ENCODE peak calls at places on chromosomes 3 and 15, in nine cellular contexts. N, B, G, V, F, R, X, S and C are unnamed samples.

GRCh38 chr3:176523114-176523513 is 674.2 kb downstream of the TBL1XR1 start:
- DNase-seq in N (no peak), B (no peak), G (no peak), V (no peak), F (no peak), R (no peak), X (no peak), S (no peak), C (no peak)

GRCh38 chr3:64188810-64189560 is 36.3 kb downstream of the PRICKLE2 start:
- DNase-seq in N (peak), B (no peak), G (peak), V (no peak), F (no peak), R (peak), X (no peak), S (no peak), C (no peak)

GRCh38 chr3:42822828-42823227 is 13.6 kb downstream of the ACKR2 start:
- DNase-seq in N (no peak), B (no peak), G (peak), V (no peak), F (no peak), R (no peak), X (no peak), S (no peak), C (no peak)

GRCh38 chr3:181716916-181717315 is 5.2 kb downstream of the SOX2 start:
- DNase-seq in N (no peak), B (no peak), G (no peak), V (no peak), F (no peak), R (no peak), X (no peak), S (no peak), C (no peak)

GRCh38 chr15:63474810-63475316 is 29.5 kb upstream of the USP3 start:
- DNase-seq in N (no peak), B (peak), G (peak), V (no peak), F (no peak), R (no peak), X (no peak), S (no peak), C (no peak)

GRCh38 chr3:111885578-111885977 is 26.5 kb downstream of the PHLDB2 start:
- DNase-seq in N (no peak), B (no peak), G (no peak), V (no peak), F (no peak), R (no peak), X (no peak), S (no peak), C (no peak)

GRCh38 chr15:34038404-34039179 is 412 bp downstream of the AVEN start:
- DNase-seq in N (peak), B (peak), G (peak), V (peak), F (peak), R (peak), X (peak), S (peak), C (peak)

GRCh38 chr3:14698601-14699244 is 23.8 kb downstream of the C3orf20 start:
- DNase-seq in N (no peak), B (no peak), G (no peak), V (no peak), F (no peak), R (no peak), X (no peak), S (no peak), C (no peak)

GRCh38 chr15:90211440-90212168 is 10.5 kb downstream of the SEMA4B start:
- DNase-seq in N (no peak), B (no peak), G (no peak), V (no peak), F (no peak), R (no peak), X (no peak), S (no peak), C (no peak)

GRCh38 chr3:44074181-44074580 is 167.5 kb upstream of the TOPAZ1 start:
- DNase-seq in N (no peak), B (no peak), G (no peak), V (no peak), F (no peak), R (no peak), X (no peak), S (no peak), C (no peak)

GRCh38 chr3:50125541-50126286 is 29.4 kb upstream of the SEMA3F start:
- DNase-seq in N (no peak), B (no peak), G (no peak), V (no peak), F (peak), R (no peak), X (no peak), S (no peak), C (no peak)

GRCh38 chr15:35481992-35482391 is 64.0 kb downstream of the DPH6 start:
- DNase-seq in N (no peak), B (no peak), G (no peak), V (no peak), F (no peak), R (peak), X (no peak), S (no peak), C (no peak)

GRCh38 chr3:128935922-128936321 is 56.5 kb downstream of the ACAD9 start:
- DNase-seq in N (peak), B (no peak), G (no peak), V (no peak), F (no peak), R (no peak), X (no peak), S (no peak), C (no peak)

GRCh38 chr3:45236964-45237363 is 10.9 kb upstream of the TMEM158 start:
- DNase-seq in N (no peak), B (no peak), G (no peak), V (no peak), F (no peak), R (no peak), X (no peak), S (no peak), C (no peak)

GRCh38 chr3:792651-793050 is 300.2 kb upstream of the CNTN6 start:
- DNase-seq in N (no peak), B (no peak), G (no peak), V (no peak), F (no peak), R (no peak), X (no peak), S (no peak), C (no peak)

GRCh38 chr3:192364296-192364695 is 363.0 kb downstream of the FGF12 start:
- DNase-seq in N (no peak), B (no peak), G (no peak), V (no peak), F (no peak), R (no peak), X (no peak), S (no peak), C (no peak)

GRCh38 chr3:117979466-117979865 is 1055.2 kb downstream of the IGSF11 start:
- DNase-seq in N (no peak), B (no peak), G (no peak), V (no peak), F (no peak), R (no peak), X (no peak), S (no peak), C (no peak)

GRCh38 chr3:58008140-58009025 is at the start of gene FLNB:
- DNase-seq in N (peak), B (peak), G (peak), V (no peak), F (peak), R (peak), X (peak), S (peak), C (peak)

GRCh38 chr3:140529096-140529495 is 148.8 kb upstream of the TRIM42 start:
- DNase-seq in N (no peak), B (no peak), G (no peak), V (no peak), F (no peak), R (no peak), X (no peak), S (no peak), C (no peak)

GRCh38 chr3:45657853-45658252 is 31.3 kb upstream of the SACM1L start:
- DNase-seq in N (no peak), B (no peak), G (no peak), V (no peak), F (no peak), R (no peak), X (no peak), S (no peak), C (no peak)

GRCh38 chr3:19171794-19172193 is 23.5 kb downstream of the KCNH8 start:
- DNase-seq in N (no peak), B (no peak), G (no peak), V (no peak), F (no peak), R (no peak), X (no peak), S (no peak), C (no peak)

GRCh38 chr3:161150001-161150525 is 44.9 kb upstream of the B3GALNT1 start:
- DNase-seq in N (no peak), B (no peak), G (no peak), V (no peak), F (no peak), R (no peak), X (no peak), S (no peak), C (no peak)

GRCh38 chr3:53169045-53169831 is 8.2 kb downstream of the PRKCD start:
- DNase-seq in N (no peak), B (no peak), G (peak), V (peak), F (peak), R (peak), X (no peak), S (peak), C (no peak)

GRCh38 chr15:68268405-68268804 is 9.1 kb upstream of the FEM1B start:
- DNase-seq in N (no peak), B (no peak), G (no peak), V (no peak), F (no peak), R (peak), X (no peak), S (no peak), C (no peak)

GRCh38 chr15:39235084-39235795 is 345.6 kb upstream of the THBS1 start:
- DNase-seq in N (no peak), B (no peak), G (no peak), V (no peak), F (no peak), R (no peak), X (no peak), S (no peak), C (no peak)

GRCh38 chr15:87753539-87753938 is 503.0 kb downstream of the NTRK3 start:
- DNase-seq in N (no peak), B (no peak), G (peak), V (no peak), F (no peak), R (no peak), X (no peak), S (no peak), C (no peak)

GRCh38 chr3:141412936-141413354 is 44.6 kb downstream of the ZBTB38 start:
- DNase-seq in N (peak), B (no peak), G (no peak), V (no peak), F (no peak), R (peak), X (peak), S (no peak), C (peak)

GRCh38 chr15:40582726-40583246 is 11.3 kb upstream of the KNL1 start:
- DNase-seq in N (no peak), B (no peak), G (peak), V (no peak), F (no peak), R (no peak), X (no peak), S (peak), C (no peak)

GRCh38 chr15:83436513-83437158 is 10.5 kb upstream of the SH3GL3 start:
- DNase-seq in N (no peak), B (no peak), G (no peak), V (no peak), F (peak), R (peak), X (no peak), S (no peak), C (no peak)

GRCh38 chr15:92801412-92801773 is 98.7 kb upstream of the CHD2 start:
- DNase-seq in N (peak), B (no peak), G (no peak), V (no peak), F (no peak), R (no peak), X (no peak), S (no peak), C (peak)

GRCh38 chr15:62344806-62345539 is 179.9 kb upstream of the C2CD4B start:
- DNase-seq in N (no peak), B (no peak), G (peak), V (no peak), F (peak), R (peak), X (no peak), S (peak), C (peak)

GRCh38 chr3:196268270-196269163 is 19.0 kb downstream of the PCYT1A start:
- DNase-seq in N (no peak), B (no peak), G (no peak), V (no peak), F (no peak), R (peak), X (no peak), S (no peak), C (no peak)